ENCODE peak calls at places on chromosomes 1 and 21, in six cellular contexts. Z is H9, J is OCI-LY7, N is GF-D8, P is breast epithelium, W is colonic mucosa. C is an unnamed sample.

GRCh38 chr1:181386951-181387350 is 96.4 kb upstream of the CACNA1E start:
- DNase-seq in W (no peak), N (no peak), Z (no peak), P (no peak), J (no peak), C (no peak)

GRCh38 chr21:17786219-17787181 is 32.7 kb downstream of the C21orf91 start:
- DNase-seq in N (peak; percentile 73), Z (no peak), W (no peak), P (no peak), J (no peak), C (no peak)

GRCh38 chr21:46127239-46128105 is 27.9 kb downstream of the FTCD start:
- DNase-seq in Z (no peak), P (no peak), N (no peak), J (no peak), W (no peak), C (no peak)

GRCh38 chr1:67020304-67020703 is 33.6 kb downstream of the SLC35D1 start:
- DNase-seq in Z (no peak), W (no peak), N (no peak), J (no peak), P (no peak), C (no peak)

GRCh38 chr1:109537450-109538178 is 2.1 kb upstream of the GPR61 start:
- DNase-seq in J (no peak), P (no peak), N (no peak), W (no peak), Z (no peak), C (no peak)

GRCh38 chr1:88890790-88891317 is 513 bp downstream of the GTF2B start:
- DNase-seq in Z (peak; percentile 38), W (peak; percentile 38), J (peak; percentile 31), N (no peak), P (no peak), C (no peak)

GRCh38 chr1:20126041-20126805 is 6.9 kb upstream of the PLA2G2D start:
- DNase-seq in Z (no peak), J (no peak), N (no peak), W (no peak), P (no peak), C (no peak)

GRCh38 chr1:161241682-161242081 is 3.7 kb upstream of the NR1I3 start:
- DNase-seq in Z (no peak), W (no peak), N (no peak), P (no peak), J (no peak), C (no peak)

GRCh38 chr1:220673921-220674320 is 16.2 kb upstream of the C1orf115 start:
- DNase-seq in N (no peak), P (no peak), W (no peak), J (no peak), Z (no peak), C (no peak)

GRCh38 chr1:187513190-187513589 is 684.4 kb downstream of the PLA2G4A start:
- DNase-seq in P (no peak), W (no peak), J (no peak), N (no peak), Z (no peak), C (no peak)

GRCh38 chr1:227318852-227319607 is 738 bp upstream of the CDC42BPA start:
- DNase-seq in Z (peak; percentile 79), J (no peak), P (peak; percentile 59), N (no peak), W (peak; percentile 66), C (peak; percentile 91)

GRCh38 chr1:37999434-38000232 is 5.7 kb downstream of the FHL3 start:
- DNase-seq in Z (peak; percentile 59), N (peak; percentile 73), P (peak; percentile 35), W (no peak), J (no peak), C (peak; percentile 72)

GRCh38 chr1:25959626-25960025 is 38.2 kb downstream of the PAFAH2 start:
- DNase-seq in P (no peak), W (no peak), Z (no peak), N (no peak), J (no peak), C (no peak)

GRCh38 chr1:180360333-180361075 is 130.4 kb downstream of the LHX4 start:
- DNase-seq in Z (no peak), J (no peak), P (no peak), W (no peak), N (no peak), C (no peak)

GRCh38 chr21:35664683-35665082 is 395.6 kb downstream of the SETD4 start:
- DNase-seq in W (no peak), N (no peak), Z (no peak), J (no peak), P (peak; percentile 43), C (no peak)

GRCh38 chr1:33005117-33005811 is 31.4 kb downstream of the AK2 start:
- DNase-seq in J (no peak), W (no peak), N (no peak), Z (no peak), P (no peak), C (no peak)